ENCODE peak calls at places on chromosomes 12 and 14, in eight cellular contexts. Z is IMR-90, B is H9, M is NT2/D1, L is fibroblast of lung, D is SK-N-SH, Y is neural progenitor cell, W is HCT116. G is an unnamed sample.

GRCh38 chr14:69315302-69315701 is 55.3 kb downstream of the GALNT16 start:
- DNase-seq in Z (no peak), W (no peak), M (no peak), Y (no peak), B (no peak), L (no peak), D (no peak), G (peak)

GRCh38 chr14:29462271-29462670 is 465.4 kb downstream of the PRKD1 start:
- DNase-seq in W (no peak), B (no peak), D (no peak), L (no peak), Y (no peak), M (no peak), Z (no peak), G (no peak)

GRCh38 chr14:91115986-91116385 is 2.1 kb downstream of the DGLUCY start:
- DNase-seq in B (no peak), M (no peak), D (no peak), Z (peak), W (no peak), L (peak), Y (no peak), G (no peak)

GRCh38 chr12:70831538-70831937 is 89.0 kb downstream of the PTPRR start:
- DNase-seq in M (no peak), D (no peak), Y (peak), Z (peak), B (no peak), W (peak), L (peak), G (no peak)

GRCh38 chr12:107411792-107412535 is 273.6 kb upstream of the PWP1 start:
- DNase-seq in M (no peak), L (peak), B (no peak), D (no peak), Z (peak), Y (no peak), W (no peak), G (no peak)

GRCh38 chr14:54126947-54127346 is 170.3 kb upstream of the BMP4 start:
- DNase-seq in Z (no peak), L (no peak), B (no peak), M (no peak), D (no peak), Y (no peak), W (no peak), G (no peak)

GRCh38 chr12:123519151-123520001 is 14.1 kb downstream of the RILPL1 start:
- DNase-seq in B (peak), Z (peak), L (no peak), D (no peak), W (no peak), M (peak), Y (no peak), G (no peak)

GRCh38 chr14:91009501-91010152 is 50.8 kb downstream of the RPS6KA5 start:
- DNase-seq in Y (no peak), M (no peak), L (no peak), B (no peak), D (no peak), W (no peak), Z (no peak), G (no peak)

GRCh38 chr14:61256826-61257468 is 24.2 kb downstream of the TMEM30B start:
- DNase-seq in D (no peak), M (no peak), Z (no peak), W (no peak), Y (no peak), B (no peak), L (no peak), G (no peak)

GRCh38 chr12:108573310-108573709 is 10.9 kb downstream of the ISCU start:
- DNase-seq in Y (no peak), Z (no peak), D (no peak), M (no peak), W (no peak), B (no peak), L (no peak), G (no peak)

GRCh38 chr12:106084759-106085158 is 54.0 kb downstream of the NUAK1 start:
- DNase-seq in Z (no peak), D (no peak), M (no peak), L (no peak), Y (no peak), B (no peak), W (no peak), G (no peak)

DNA sequence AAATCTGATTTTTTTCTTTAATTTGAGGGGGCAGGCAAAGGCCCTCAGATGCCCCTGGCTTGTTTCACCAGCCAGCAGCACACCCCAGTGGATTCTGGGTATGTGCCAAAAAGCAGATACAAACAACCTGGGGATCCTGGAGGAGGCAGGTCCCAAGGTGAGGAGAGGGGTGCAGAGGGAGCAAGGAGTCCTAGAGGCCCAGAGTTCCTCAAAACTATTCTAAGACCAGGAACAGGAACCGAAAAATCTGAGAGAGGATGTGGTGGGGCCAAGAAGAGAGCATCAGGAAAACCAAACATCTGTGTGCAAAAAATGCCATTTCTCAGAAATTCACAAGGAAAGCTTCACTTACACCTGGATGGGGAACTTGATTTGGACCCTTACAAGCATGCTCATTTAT is 8.2 kb downstream of the KCNA5 start:
- DNase-seq in L (no peak), Y (no peak), B (no peak), W (no peak), Z (no peak), D (no peak), M (no peak), G (no peak)
- H3K9ac ChIP-seq in L (no peak), Y (no peak), B (no peak), W (no peak), Z (no peak), D (no peak), M (no peak), G (no peak)

GRCh38 chr12:8907513-8907912 is 6.8 kb upstream of the PHC1 start:
- DNase-seq in L (no peak), Z (no peak), M (no peak), D (no peak), B (no peak), Y (no peak), W (no peak), G (no peak)
- H3K9ac ChIP-seq in L (no peak), Z (no peak), M (peak), D (no peak), B (peak), Y (no peak), W (no peak), G (no peak)

DNA sequence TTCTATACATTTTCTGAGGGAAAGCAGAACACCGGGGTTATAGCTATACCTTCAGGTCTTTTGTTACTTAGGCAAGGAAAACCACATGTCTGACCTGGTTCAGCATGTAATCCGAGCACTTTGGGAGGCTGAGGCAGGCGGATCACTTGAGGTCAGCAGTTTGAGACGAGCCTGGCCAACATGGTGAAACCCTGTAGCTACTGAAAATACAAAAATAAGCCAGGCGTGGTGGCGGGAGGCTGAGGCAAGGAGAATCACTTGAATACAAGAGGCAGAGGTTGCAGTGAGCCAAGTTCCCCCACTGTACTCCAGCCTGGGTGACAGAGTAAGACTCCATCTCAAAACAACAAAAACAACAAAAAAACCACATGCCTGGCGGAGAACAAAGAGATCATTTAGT is 177.6 kb downstream of the ACSS3 start:
- DNase-seq in L (no peak), Y (no peak), Z (no peak), B (no peak), W (no peak), M (no peak), D (no peak), G (peak)
- H3K9ac ChIP-seq in L (no peak), Y (no peak), Z (no peak), B (no peak), W (no peak), M (no peak), D (no peak), G (no peak)

DNA sequence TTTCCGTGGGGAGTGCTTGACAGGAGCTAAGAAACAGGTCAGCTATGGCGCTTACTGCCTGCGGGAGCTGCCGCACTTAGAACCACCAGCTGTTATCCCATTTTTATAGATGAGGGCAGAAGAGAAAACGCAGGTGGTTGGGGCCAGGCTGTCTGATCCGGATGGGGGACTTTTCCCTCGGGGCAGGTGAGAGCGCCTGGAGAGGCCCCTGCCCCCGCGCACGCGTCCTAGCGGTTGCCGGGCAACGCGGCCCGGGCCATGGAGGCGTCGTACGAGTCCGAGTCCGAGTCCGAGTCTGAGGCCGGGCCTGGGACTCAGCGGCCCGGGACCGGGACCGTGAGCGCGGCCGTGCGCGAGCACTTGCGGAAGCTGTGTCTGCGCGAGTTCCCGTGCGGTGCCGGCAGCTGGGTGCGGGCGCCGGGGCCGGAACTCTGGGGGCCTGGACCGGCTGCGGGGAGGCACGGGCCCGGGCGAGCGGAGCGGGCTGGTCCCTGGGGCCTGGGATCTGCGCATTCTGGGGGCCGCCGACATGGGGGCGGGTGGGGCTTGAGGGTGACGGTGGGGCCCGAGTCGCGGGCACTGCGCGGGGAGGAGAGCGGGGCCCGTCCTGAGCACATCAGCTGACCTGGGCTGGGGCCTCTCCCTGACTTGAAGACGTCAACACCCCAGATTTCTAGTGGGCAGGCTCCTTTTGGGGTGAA is at the start of gene LRRC43:
- DNase-seq in W (no peak), Z (no peak), Y (peak), M (no peak), D (peak), L (no peak), B (peak), G (peak)
- H3K9ac ChIP-seq in W (no peak), Z (no peak), Y (no peak), M (peak), D (no peak), L (peak), B (no peak), G (no peak)

GRCh38 chr14:100747021-100747586 is 20.4 kb downstream of the DLK1 start:
- DNase-seq in M (no peak), Y (no peak), D (no peak), Z (peak), W (peak), L (peak), B (peak), G (peak)

GRCh38 chr14:100748944-100749343 is 22.3 kb downstream of the DLK1 start:
- DNase-seq in B (peak), Y (no peak), W (no peak), M (no peak), Z (no peak), L (no peak), D (no peak), G (peak)

GRCh38 chr14:100746326-100746725 is 19.6 kb downstream of the DLK1 start:
- DNase-seq in B (no peak), Z (no peak), D (no peak), M (no peak), W (no peak), L (peak), Y (no peak), G (no peak)

GRCh38 chr14:100748403-100748802 is 21.7 kb downstream of the DLK1 start:
- DNase-seq in L (no peak), Z (no peak), M (no peak), B (peak), Y (no peak), D (no peak), W (no peak), G (peak)

DNA sequence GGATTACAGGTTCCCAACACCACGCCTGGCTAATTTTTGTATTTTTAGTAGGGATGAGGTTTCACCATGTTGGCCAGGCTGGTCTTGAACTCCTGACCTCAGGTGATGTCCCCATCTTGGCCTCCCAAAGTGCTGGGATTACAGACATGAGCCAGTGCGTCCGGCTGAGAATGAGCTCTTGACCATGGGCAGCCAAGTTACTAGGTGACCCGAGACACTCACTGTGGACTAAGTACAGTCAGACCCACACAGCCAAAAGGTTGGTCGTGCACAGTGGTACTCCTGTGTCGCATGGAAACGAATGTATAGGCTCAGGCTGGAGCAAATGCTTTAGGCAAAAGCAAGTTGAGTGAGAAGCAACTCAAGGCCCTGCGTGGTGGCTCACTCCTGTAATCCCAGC is 21.0 kb downstream of the DLK1 start:
- DNase-seq in M (no peak), B (peak), W (no peak), Z (no peak), L (no peak), D (no peak), Y (no peak), G (peak)
- H3K9ac ChIP-seq in M (no peak), B (no peak), W (no peak), Z (no peak), L (no peak), D (no peak), Y (no peak), G (no peak)

DNA sequence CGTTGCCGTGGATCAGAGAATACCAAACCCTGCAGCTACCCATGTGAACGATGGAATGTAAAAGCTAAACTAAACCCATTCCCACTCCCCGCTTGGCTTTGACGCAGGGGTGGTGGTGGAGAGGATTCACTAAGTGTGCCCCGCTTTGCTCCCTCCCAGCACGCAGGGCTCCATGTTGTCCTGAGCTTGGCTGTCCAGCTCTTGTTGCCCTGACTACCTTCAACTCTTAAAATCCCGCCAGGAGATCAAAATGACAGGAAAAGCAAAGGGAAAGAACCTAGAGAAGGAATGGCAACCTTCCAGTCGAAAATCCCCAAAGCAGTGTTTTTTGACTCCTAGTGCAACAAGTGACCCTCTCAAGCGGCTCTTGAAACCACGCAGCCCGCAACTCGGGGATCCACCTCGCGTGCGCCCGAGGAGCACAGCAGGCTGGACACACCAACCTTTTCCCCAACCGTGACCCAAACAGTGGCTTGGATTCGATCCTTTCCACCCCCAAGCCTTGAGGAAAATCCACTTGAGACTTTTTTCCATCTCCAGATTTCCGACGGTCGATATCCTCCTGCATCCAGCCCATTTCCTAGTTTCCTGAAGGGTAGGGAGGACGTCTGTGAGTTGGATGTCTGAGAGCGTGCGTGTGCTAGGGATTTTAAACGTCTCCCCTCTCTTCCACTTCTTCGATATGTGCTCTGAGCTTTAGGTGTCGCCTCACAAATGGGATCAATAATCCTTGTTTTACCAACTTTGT is 1.4 kb downstream of the SYT10 start:
- DNase-seq in D (no peak), Y (peak), L (no peak), Z (no peak), W (no peak), M (no peak), B (peak), G (peak)
- H3K9ac ChIP-seq in D (no peak), Y (no peak), L (no peak), Z (no peak), W (no peak), M (peak), B (no peak), G (no peak)

GRCh38 chr12:93805736-93806141 is 128.6 kb downstream of the CRADD start:
- DNase-seq in M (no peak), Z (no peak), Y (no peak), D (no peak), W (no peak), B (no peak), L (no peak), G (no peak)

GRCh38 chr12:93802293-93802692 is 125.1 kb downstream of the CRADD start:
- DNase-seq in B (no peak), M (no peak), W (no peak), Z (no peak), D (no peak), Y (no peak), L (no peak), G (no peak)

GRCh38 chr12:93802698-93803097 is 125.5 kb downstream of the CRADD start:
- DNase-seq in L (peak), M (no peak), B (no peak), Z (peak), D (no peak), W (no peak), Y (no peak), G (no peak)

GRCh38 chr12:93803408-93803807 is 126.2 kb downstream of the CRADD start:
- DNase-seq in M (no peak), W (no peak), B (no peak), Y (peak), L (peak), D (no peak), Z (peak), G (no peak)

GRCh38 chr12:93804392-93805179 is 127.4 kb downstream of the CRADD start:
- DNase-seq in W (no peak), D (no peak), B (no peak), Y (no peak), Z (no peak), L (no peak), M (no peak), G (no peak)
- H3K9ac ChIP-seq in W (no peak), D (peak), B (no peak), Y (no peak), Z (no peak), L (no peak), M (no peak), G (no peak)

G was measured in endodermal cell.